ENCODE peak calls at places on chromosomes 2 and 18, in seven cellular contexts. E is HTR-8/SVneo; V is NCI-H748 treated with DMSO at 0.1 percent for 48 hours; X is small intestine; T is neural crest cell; Y is CD8-positive, alpha-beta T cell; O is stimulated activated CD4-positive, alpha-beta T cell treated with anti-CD3 and anti-CD28 coated beads, Interleukin-2, amount 100 ng/mL, for 48 hours. Z is an unnamed sample.

GRCh38 chr2:12227941-12228608 is 481.6 kb downstream of the LPIN1 start:
- DNase-seq in X (no peak), E (no peak), V (no peak), T (no peak), O (no peak), Y (no peak), Z (peak)

GRCh38 chr2:41920812-41921211 is 127.0 kb upstream of the PKDCC start:
- DNase-seq in V (no peak), X (no peak), E (no peak), O (no peak), Y (no peak), T (no peak), Z (no peak)

GRCh38 chr18:28175047-28175929 is 1.6 kb downstream of the CDH2 start:
- DNase-seq in E (peak), V (no peak), T (peak), Y (no peak), O (no peak), X (no peak), Z (no peak)

GRCh38 chr18:36099311-36099710 is 29.8 kb downstream of the SLC39A6 start:
- DNase-seq in Y (no peak), E (no peak), T (no peak), O (no peak), V (no peak), X (no peak), Z (no peak)

GRCh38 chr2:44713170-44713569 is 228.3 kb upstream of the SIX3 start:
- DNase-seq in T (no peak), X (no peak), O (no peak), Y (no peak), V (no peak), E (no peak), Z (no peak)

GRCh38 chr2:121884515-121884915 is 129.1 kb downstream of the TSN start:
- DNase-seq in O (no peak), Y (no peak), E (no peak), V (no peak), X (no peak), T (peak), Z (no peak)

GRCh38 chr2:218547511-218547910 is 20.6 kb downstream of the USP37 start:
- DNase-seq in X (no peak), Y (no peak), O (no peak), T (no peak), V (no peak), E (no peak), Z (no peak)

GRCh38 chr2:186065491-186065890 is 326.9 kb downstream of the FSIP2 start:
- DNase-seq in X (no peak), T (no peak), Y (no peak), V (no peak), O (no peak), E (no peak), Z (no peak)

GRCh38 chr2:72236445-72237067 is 88.9 kb upstream of the CYP26B1 start:
- DNase-seq in V (no peak), E (peak), X (no peak), T (no peak), Y (no peak), O (no peak), Z (peak)

GRCh38 chr2:61640406-61640805 is 102.2 kb upstream of the XPO1 start:
- DNase-seq in T (no peak), X (no peak), O (no peak), Y (no peak), E (no peak), V (no peak), Z (no peak)

GRCh38 chr2:85768713-85769112 is 14.9 kb downstream of the ATOH8 start:
- DNase-seq in V (no peak), Y (no peak), O (no peak), T (no peak), X (no peak), E (no peak), Z (no peak)

GRCh38 chr18:24398515-24398914 is 891 bp upstream of the OSBPL1A start:
- DNase-seq in V (no peak), Y (no peak), T (no peak), E (no peak), O (no peak), X (no peak), Z (no peak)

GRCh38 chr18:24322594-24323136 is 75.0 kb downstream of the OSBPL1A start:
- DNase-seq in T (no peak), E (no peak), V (no peak), Y (no peak), O (no peak), X (no peak), Z (no peak)

GRCh38 chr2:47534179-47534919 is 131.4 kb downstream of the MSH2 start:
- DNase-seq in Y (no peak), X (no peak), T (no peak), E (peak), O (no peak), V (no peak), Z (peak)

GRCh38 chr18:62361288-62361687 is 36.2 kb downstream of the TNFRSF11A start:
- DNase-seq in E (no peak), O (no peak), T (no peak), V (no peak), Y (no peak), X (peak), Z (no peak)

GRCh38 chr2:114518738-114519137 is 76.3 kb downstream of the DPP10 start:
- DNase-seq in E (no peak), T (no peak), X (no peak), V (no peak), Y (no peak), O (no peak), Z (no peak)

GRCh38 chr18:70082430-70082829 is 123.1 kb downstream of the RTTN start:
- DNase-seq in Y (no peak), X (no peak), T (no peak), E (no peak), V (no peak), O (no peak), Z (no peak)

GRCh38 chr2:71803398-71803797 is 344.3 kb downstream of the CYP26B1 start:
- DNase-seq in X (no peak), E (no peak), T (no peak), O (no peak), Y (no peak), V (no peak), Z (no peak)

GRCh38 chr2:217806480-217806760 is 196.4 kb downstream of the TNS1 start:
- DNase-seq in V (no peak), E (no peak), T (no peak), O (no peak), X (no peak), Y (no peak), Z (no peak)

GRCh38 chr2:119169717-119170116 is 11.2 kb upstream of the C1QL2 start:
- DNase-seq in T (no peak), V (no peak), O (no peak), E (no peak), X (no peak), Y (no peak), Z (no peak)

GRCh38 chr2:240374085-240374907 is 61.2 kb upstream of the GPC1 start:
- DNase-seq in V (no peak), E (peak), X (no peak), Y (no peak), T (no peak), O (no peak), Z (peak)

GRCh38 chr18:3330622-3331021 is 68.7 kb downstream of the MYL12B start:
- DNase-seq in T (no peak), E (no peak), X (no peak), V (peak), Y (no peak), O (no peak), Z (no peak)

GRCh38 chr2:54866179-54866578 is 142.7 kb downstream of the EML6 start:
- DNase-seq in V (no peak), Y (no peak), T (no peak), O (no peak), E (no peak), X (no peak), Z (no peak)

GRCh38 chr2:11092693-11093335 is 62.5 kb upstream of the SLC66A3 start:
- DNase-seq in V (no peak), E (no peak), O (no peak), Y (no peak), T (no peak), X (no peak), Z (no peak)

GRCh38 chr2:25521126-25521525 is 152.3 kb downstream of the DTNB start:
- DNase-seq in T (no peak), O (no peak), X (no peak), V (no peak), Y (no peak), E (no peak), Z (no peak)

GRCh38 chr18:35376742-35377695 is at the start of gene ZNF396:
- DNase-seq in Y (peak), E (peak), X (peak), O (peak), T (peak), V (peak), Z (no peak)